ENCODE peak calls at places on chromosomes 3 and 15, in seven cellular contexts. F is neuronal stem cell, T is H1, U is IMR-90, Z is mesenchymal stem cell, A is H9, N is trophoblast cell. K is an unnamed sample.

GRCh38 chr15:98440917-98441316 is 207.4 kb upstream of the IGF1R start:
- DNase-seq in F (no peak), U (no peak), N (no peak), A (no peak), Z (no peak), T (no peak), K (peak)

GRCh38 chr3:183825380-183826161 is at the start of gene MAP6D1:
- DNase-seq in T (peak), A (peak), F (peak), N (peak), Z (peak), U (peak), K (peak)

GRCh38 chr15:36609793-36610192 is 30.4 kb downstream of the CDIN1 start:
- DNase-seq in Z (no peak), A (no peak), U (no peak), T (no peak), N (no peak), F (no peak), K (no peak)

GRCh38 chr3:193974147-193974546 is 161.8 kb upstream of the HES1 start:
- DNase-seq in U (peak), N (no peak), T (no peak), A (no peak), Z (peak), F (no peak), K (peak)

GRCh38 chr3:61821823-61822251 is 260.5 kb downstream of the PTPRG start:
- DNase-seq in Z (no peak), T (no peak), F (no peak), A (no peak), U (peak), N (no peak), K (no peak)

GRCh38 chr3:2099028-2099671 is 484 bp downstream of the CNTN4 start:
- DNase-seq in Z (peak), U (no peak), A (peak), F (peak), N (no peak), T (peak), K (peak)

GRCh38 chr15:88144921-88145320 is 111.6 kb downstream of the NTRK3 start:
- DNase-seq in F (no peak), Z (no peak), U (no peak), A (no peak), T (no peak), N (no peak), K (no peak)

GRCh38 chr3:149489060-149489690 is 14.7 kb downstream of the TM4SF4 start:
- DNase-seq in A (peak), U (no peak), Z (no peak), N (peak), F (no peak), T (no peak), K (peak)

GRCh38 chr3:196883361-196883760 is 15.6 kb downstream of the SENP5 start:
- DNase-seq in N (no peak), F (no peak), U (no peak), T (no peak), Z (peak), A (no peak), K (no peak)

GRCh38 chr3:121493431-121493830 is 52.4 kb downstream of the POLQ start:
- DNase-seq in Z (no peak), U (peak), N (no peak), T (no peak), A (no peak), F (no peak), K (no peak)

GRCh38 chr15:101045236-101045646 is 126.1 kb downstream of the LRRK1 start:
- DNase-seq in F (no peak), N (no peak), Z (no peak), A (peak), U (peak), T (no peak), K (no peak)

GRCh38 chr15:64354683-64355558 is 1.1 kb downstream of the CSNK1G1 start:
- DNase-seq in U (no peak), F (peak), A (no peak), N (no peak), T (no peak), Z (no peak), K (peak)

GRCh38 chr3:31534036-31534435 is 1.3 kb downstream of the STT3B start:
- DNase-seq in N (peak), F (no peak), Z (peak), U (peak), T (no peak), A (no peak), K (no peak)

GRCh38 chr3:161244538-161244937 is 23.4 kb downstream of the NMD3 start:
- DNase-seq in F (no peak), A (no peak), Z (no peak), U (no peak), T (no peak), N (no peak), K (no peak)

GRCh38 chr15:76274226-76274625 is 37.0 kb downstream of the ETFA start:
- DNase-seq in N (no peak), A (no peak), F (no peak), T (no peak), U (peak), Z (no peak), K (no peak)

GRCh38 chr3:86989611-86990010 is 1.3 kb downstream of the VGLL3 start:
- DNase-seq in N (peak), Z (no peak), A (no peak), U (peak), F (no peak), T (no peak), K (no peak)

GRCh38 chr3:190444036-190444435 is 5.7 kb downstream of the TMEM207 start:
- DNase-seq in N (no peak), F (no peak), T (no peak), A (no peak), Z (no peak), U (no peak), K (no peak)
- H4K8ac ChIP-seq in N (no peak), F (no peak), T (no peak), A (no peak), Z (no peak), U (no peak), K (no peak)

DNA sequence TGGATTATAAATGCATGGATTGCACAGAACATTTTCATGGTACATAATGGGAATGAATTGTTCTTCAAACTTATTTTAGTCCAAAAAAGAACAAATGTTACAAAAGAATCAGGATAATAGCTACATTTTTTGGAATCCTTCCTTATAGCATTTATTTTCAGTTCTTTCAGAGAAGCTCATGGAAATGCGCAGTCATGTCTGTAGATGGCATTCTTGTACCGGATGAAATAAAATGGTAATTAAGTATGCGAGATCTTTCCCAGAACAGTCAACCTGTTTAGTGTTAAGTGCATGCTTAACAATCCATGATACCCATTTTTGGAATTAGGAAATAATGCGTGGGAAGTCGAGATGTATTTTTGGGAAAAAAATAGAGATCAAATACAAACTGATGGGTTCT is 38.2 kb upstream of the GOLGA8B start:
- DNase-seq in Z (no peak), F (no peak), U (peak), A (no peak), N (peak), T (no peak), K (no peak)
- H3K18ac ChIP-seq in Z (no peak), F (no peak), U (no peak), A (no peak), N (no peak), T (no peak), K (no peak)

GRCh38 chr3:127045435-127046045 is 62.6 kb downstream of the PLXNA1 start:
- DNase-seq in N (no peak), F (no peak), A (no peak), T (no peak), U (no peak), Z (no peak), K (no peak)
- H4K8ac ChIP-seq in N (no peak), F (no peak), A (no peak), T (no peak), U (no peak), Z (no peak), K (no peak)

GRCh38 chr3:21638488-21638887 is 112.5 kb downstream of the ZNF385D start:
- DNase-seq in F (no peak), U (no peak), A (no peak), N (no peak), Z (no peak), T (no peak), K (no peak)
- H3K18ac ChIP-seq in F (no peak), U (no peak), A (no peak), N (no peak), Z (no peak), T (no peak), K (no peak)

GRCh38 chr15:26531489-26531888 is 241.4 kb downstream of the GABRB3 start:
- DNase-seq in N (no peak), Z (no peak), F (no peak), T (no peak), U (no peak), A (no peak), K (peak)
- H4K8ac ChIP-seq in N (no peak), Z (no peak), F (no peak), T (no peak), U (no peak), A (no peak), K (no peak)

GRCh38 chr3:127077506-127078064 is 94.7 kb downstream of the PLXNA1 start:
- DNase-seq in F (no peak), A (no peak), N (no peak), T (no peak), U (no peak), Z (no peak), K (no peak)
- H3K18ac ChIP-seq in F (no peak), A (no peak), N (no peak), T (no peak), U (no peak), Z (no peak), K (no peak)

DNA sequence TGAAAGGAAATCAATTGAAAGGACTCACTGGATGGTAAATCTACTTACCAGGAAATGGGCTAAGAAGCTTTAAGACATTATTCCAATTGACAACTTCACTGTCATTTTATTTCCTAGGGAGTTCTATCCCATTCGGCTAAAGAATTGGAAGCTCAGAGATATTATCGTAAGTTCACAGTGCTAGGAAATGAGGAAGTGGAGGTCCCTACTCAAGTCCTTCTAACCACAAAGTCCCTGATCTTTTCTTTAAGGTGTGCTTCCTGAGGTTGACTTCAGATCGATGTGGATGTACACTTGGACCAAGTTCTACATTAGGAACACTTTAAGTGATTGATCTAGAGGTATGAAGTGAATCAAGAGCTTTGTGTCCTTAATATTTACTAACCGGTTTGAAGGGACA is 63.6 kb downstream of the MDFIC2 start:
- DNase-seq in N (no peak), U (no peak), Z (no peak), F (no peak), T (no peak), A (no peak), K (no peak)
- H4K8ac ChIP-seq in N (no peak), U (no peak), Z (no peak), F (no peak), T (no peak), A (no peak), K (no peak)

GRCh38 chr3:29241855-29242254 is 39.0 kb upstream of the RBMS3 start:
- DNase-seq in N (no peak), T (no peak), A (no peak), U (no peak), Z (no peak), F (no peak), K (no peak)
- H3K18ac ChIP-seq in N (no peak), T (no peak), A (no peak), U (no peak), Z (no peak), F (no peak), K (no peak)